ENCODE peak calls at places on chromosomes 12 and 14, in seven cellular contexts. O is SW 1271, F is bronchial epithelial cell, U is neural progenitor cell, I is spleen, V is lung, T is DMS53. Q is an unnamed sample.

GRCh38 chr14:18688346-18688745 is 87.4 kb downstream of the OR11H12 start:
- DNase-seq in O (no peak), F (peak; percentile 2), U (no peak), I (no peak), V (no peak), T (no peak), Q (no peak)

GRCh38 chr14:74429221-74429691 is 3.2 kb upstream of the SYNDIG1L start:
- DNase-seq in O (no peak), F (no peak), U (peak; percentile 43), I (no peak), V (no peak), T (no peak), Q (no peak)

GRCh38 chr12:20367731-20368652 is at the start of gene PDE3A:
- DNase-seq in O (peak; percentile 76), F (peak; percentile 20), U (peak; percentile 87), I (peak; percentile 70), V (peak; percentile 34), T (peak; percentile 72), Q (peak; percentile 71)

GRCh38 chr14:88877192-88877591 is 52.7 kb downstream of the TTC8 start:
- DNase-seq in O (no peak), F (no peak), U (no peak), I (no peak), V (no peak), T (no peak), Q (no peak)

GRCh38 chr14:62739647-62740046 is 305.6 kb downstream of the KCNH5 start:
- DNase-seq in O (no peak), F (no peak), U (no peak), I (no peak), V (no peak), T (no peak), Q (no peak)

GRCh38 chr14:89661392-89661791 is 244.4 kb upstream of the FOXN3 start:
- DNase-seq in O (no peak), F (no peak), U (no peak), I (no peak), V (no peak), T (no peak), Q (no peak)

GRCh38 chr12:52809166-52809565 is 4.8 kb downstream of the KRT4 start:
- DNase-seq in O (no peak), F (no peak), U (no peak), I (peak; percentile 23), V (no peak), T (no peak), Q (no peak)

GRCh38 chr14:73759183-73759713 is 45.1 kb upstream of the PNMA1 start:
- DNase-seq in O (peak; percentile 26), F (no peak), U (peak; percentile 68), I (peak; percentile 94), V (peak; percentile 61), T (peak; percentile 79), Q (peak; percentile 88)

GRCh38 chr14:23601845-23602180 is 23.2 kb upstream of the JPH4 start:
- DNase-seq in O (no peak), F (no peak), U (no peak), I (no peak), V (no peak), T (peak; percentile 44), Q (no peak)

GRCh38 chr14:20384321-20384720 is 29.0 kb downstream of the TEP1 start:
- DNase-seq in O (no peak), F (no peak), U (no peak), I (no peak), V (no peak), T (no peak), Q (no peak)

Q was measured in tibial artery.